ENCODE peak calls at places on chromosomes 4 and X, in five cellular contexts. Q is mucosa of descending colon, E is GM23338, G is uterus, A is colonic mucosa. Y is an unnamed sample.

GRCh38 chrX:10106801-10107200 is 50.0 kb upstream of the CLCN4 start:
- DNase-seq in Q (no peak), E (no peak), G (no peak), A (no peak), Y (no peak)

GRCh38 chr4:164997324-164997723 is 19.9 kb upstream of the TRIM61 start:
- DNase-seq in Q (peak; percentile 41), E (peak; percentile 15), G (no peak), A (peak; percentile 18), Y (no peak)

GRCh38 chrX:74449937-74450330 is 28.6 kb downstream of the SLC16A2 start:
- DNase-seq in Q (no peak), E (no peak), G (no peak), A (no peak), Y (no peak)

GRCh38 chr4:76457885-76458284 is 22.9 kb downstream of the SHROOM3 start:
- DNase-seq in Q (no peak), E (no peak), G (no peak), A (no peak), Y (no peak)

GRCh38 chr4:82284475-82284857 is 89.3 kb downstream of the HNRNPD start:
- DNase-seq in Q (no peak), E (peak; percentile 72), G (no peak), A (no peak), Y (no peak)

GRCh38 chrX:46209768-46210167 is 335.5 kb downstream of the ZNF674 start:
- DNase-seq in Q (no peak), E (no peak), G (no peak), A (no peak), Y (no peak)

GRCh38 chr4:127993150-127993549 is 27.9 kb downstream of the ABHD18 start:
- DNase-seq in Q (no peak), E (no peak), G (no peak), A (no peak), Y (no peak)

GRCh38 chr4:47837582-47838294 is at the start of gene CORIN:
- DNase-seq in Q (peak; percentile 22), E (peak; percentile 70), G (no peak), A (peak; percentile 33), Y (no peak)

GRCh38 chr4:6473264-6474052 is 1.0 kb upstream of the PPP2R2C start:
- DNase-seq in Q (no peak), E (peak; percentile 6), G (no peak), A (peak; percentile 12), Y (no peak)

GRCh38 chr4:95108883-95109421 is 351.2 kb downstream of the BMPR1B start:
- DNase-seq in Q (no peak), E (no peak), G (no peak), A (no peak), Y (no peak)

GRCh38 chr4:143294310-143294709 is 42.4 kb upstream of the GAB1 start:
- DNase-seq in Q (peak; percentile 75), E (no peak), G (peak; percentile 87), A (peak; percentile 78), Y (peak; percentile 84)

GRCh38 chr4:88391703-88392102 is 13.1 kb downstream of the HERC6 start:
- DNase-seq in Q (no peak), E (no peak), G (no peak), A (no peak), Y (no peak)

GRCh38 chr4:88390128-88390527 is 11.5 kb downstream of the HERC6 start:
- DNase-seq in Q (no peak), E (no peak), G (no peak), A (no peak), Y (no peak)
- H3K36me3 ChIP-seq in Q (no peaks in the 10 kb centered on the region), E (no peaks in the 10 kb centered on the region), G (no peaks in the 10 kb centered on the region), A (no peaks in the 10 kb centered on the region), Y (peaks cover 40% of the 10 kb centered on the region)

GRCh38 chr4:1972414-1972813 is 36.4 kb downstream of the NELFA start:
- DNase-seq in Q (no peak), E (no peak), G (no peak), A (no peak), Y (no peak)
- H3K36me3 ChIP-seq in Q (no peaks in the 10 kb centered on the region), E (peaks cover 8% of the 10 kb centered on the region), G (no peaks in the 10 kb centered on the region), A (peaks cover 8% of the 10 kb centered on the region), Y (peaks cover 89% of the 10 kb centered on the region)

DNA sequence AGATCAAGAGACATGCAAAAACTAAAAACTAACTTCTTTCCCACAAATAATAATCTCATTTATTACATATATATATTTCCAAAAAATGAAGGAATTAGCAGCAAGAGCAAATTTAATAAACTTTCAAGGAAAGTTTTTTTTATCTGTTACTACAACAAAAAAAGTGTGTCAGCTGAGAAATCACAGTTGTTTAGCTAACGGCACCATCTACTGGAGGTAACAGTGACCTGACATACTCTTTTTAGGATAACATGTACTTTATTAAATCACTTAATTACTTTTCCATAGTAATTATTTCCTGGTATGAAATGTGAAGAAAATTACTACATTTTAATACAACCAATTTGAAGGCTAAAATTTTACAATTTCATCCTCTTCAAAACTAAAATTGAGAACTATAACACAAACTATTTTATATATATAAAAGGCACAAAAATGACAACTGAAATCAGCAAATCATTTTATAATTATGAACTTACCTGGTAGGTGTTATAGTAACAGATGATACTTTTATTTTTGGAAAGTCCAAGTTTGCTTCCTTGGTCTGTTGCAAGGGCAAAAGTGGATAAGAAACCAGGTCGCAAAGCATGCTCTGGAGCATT is 9.1 kb downstream of the LAMTOR3 start:
- DNase-seq in Q (peak; percentile 22), E (peak; percentile 59), G (no peak), A (no peak), Y (no peak)
- H3K36me3 ChIP-seq in Q (no peaks in the 10 kb centered on the region), E (no peaks in the 10 kb centered on the region), G (no peaks in the 10 kb centered on the region), A (no peaks in the 10 kb centered on the region), Y (peaks cover 57% of the 10 kb centered on the region)

DNA sequence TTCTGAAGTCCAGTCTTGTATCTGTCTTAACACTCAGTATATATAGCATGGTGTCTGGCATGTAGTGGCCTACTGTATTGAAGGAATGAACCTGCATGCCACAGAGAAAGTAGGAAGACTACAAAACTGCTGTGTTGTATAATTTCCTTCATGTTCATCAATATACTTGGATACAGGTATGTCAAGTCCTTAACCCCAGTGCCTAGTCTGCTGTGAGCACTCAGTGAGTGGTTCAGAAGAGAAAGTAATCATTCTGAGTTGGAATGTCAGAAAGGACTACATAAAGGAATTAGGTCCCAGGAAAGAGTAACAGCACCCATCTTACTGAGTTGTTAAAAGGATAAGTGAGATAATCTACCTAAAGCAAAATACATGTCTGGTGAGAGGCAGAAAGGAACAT is 32.0 kb downstream of the ABCE1 start:
- DNase-seq in Q (no peak), E (no peak), G (no peak), A (no peak), Y (no peak)
- H3K36me3 ChIP-seq in Q (no peaks in the 10 kb centered on the region), E (peaks cover 28% of the 10 kb centered on the region), G (no peaks in the 10 kb centered on the region), A (peaks cover 5% of the 10 kb centered on the region), Y (peaks cover 29% of the 10 kb centered on the region)

DNA sequence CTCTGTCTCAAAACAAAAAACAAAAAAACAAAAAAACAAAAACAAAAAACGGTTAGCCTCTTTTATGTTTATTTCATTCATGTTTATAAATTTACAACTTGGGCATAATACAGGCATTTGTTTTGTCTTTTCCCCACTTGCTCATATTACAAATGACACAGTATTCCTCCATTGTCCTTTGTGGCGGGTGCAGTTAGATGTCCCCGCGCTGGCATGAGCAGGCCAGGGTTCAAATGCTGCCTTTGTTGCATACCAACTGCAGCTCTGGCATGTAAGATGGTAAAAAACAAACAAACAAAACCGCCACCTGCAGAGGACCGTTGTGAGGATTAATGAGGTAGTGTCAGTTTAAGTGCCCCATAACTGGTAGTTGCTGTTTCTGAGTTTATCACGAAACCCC is 16.1 kb upstream of the HPF1 start:
- DNase-seq in Q (no peak), E (no peak), G (no peak), A (no peak), Y (no peak)
- H3K36me3 ChIP-seq in Q (no peaks in the 10 kb centered on the region), E (no peaks in the 10 kb centered on the region), G (no peaks in the 10 kb centered on the region), A (no peaks in the 10 kb centered on the region), Y (no peaks in the 10 kb centered on the region)

GRCh38 chrX:1389181-1389992 is 2.5 kb downstream of the SLC25A6 start:
- DNase-seq in Q (no peak), E (no peak), G (peak; percentile 5), A (no peak), Y (peak; percentile 24)

GRCh38 chrX:1389993-1390285 is 2.0 kb downstream of the SLC25A6 start:
- DNase-seq in Q (no peak), E (no peak), G (no peak), A (no peak), Y (no peak)

GRCh38 chrX:1387141-1387776 is 4.7 kb downstream of the SLC25A6 start:
- DNase-seq in Q (no peak), E (no peak), G (no peak), A (no peak), Y (no peak)

GRCh38 chrX:1386338-1387127 is 5.4 kb downstream of the SLC25A6 start:
- DNase-seq in Q (peak; percentile 10), E (no peak), G (no peak), A (no peak), Y (peak; percentile 19)

GRCh38 chrX:1388651-1389050 is 3.3 kb downstream of the SLC25A6 start:
- DNase-seq in Q (no peak), E (no peak), G (no peak), A (no peak), Y (peak; percentile 15)
- H3K36me3 ChIP-seq in Q (peaks cover 16% of the 10 kb centered on the region), E (peaks cover 45% of the 10 kb centered on the region), G (no peaks in the 10 kb centered on the region), A (peaks cover 30% of the 10 kb centered on the region), Y (peaks cover 73% of the 10 kb centered on the region)

DNA sequence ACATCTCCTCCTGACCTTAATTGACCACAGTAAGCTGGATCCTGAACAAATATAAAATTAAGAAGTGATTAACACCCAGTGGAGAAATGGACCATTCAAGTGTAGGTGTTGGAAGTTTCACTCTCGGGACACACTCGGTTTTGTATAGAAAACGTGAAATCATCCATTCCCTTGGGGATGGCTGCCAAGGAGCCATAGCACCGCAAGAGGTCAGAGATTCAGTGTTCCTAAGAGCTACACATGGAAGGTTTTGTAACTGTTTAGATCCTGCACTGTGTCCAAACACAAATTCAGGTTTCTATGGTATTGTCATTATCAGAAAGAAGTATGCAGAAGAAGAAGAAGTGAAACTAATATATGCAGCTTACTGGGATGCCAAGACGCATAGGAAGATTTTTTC is 281.0 kb downstream of the LDB2 start:
- DNase-seq in Q (no peak), E (no peak), G (peak; percentile 51), A (no peak), Y (no peak)
- H3K36me3 ChIP-seq in Q (no peaks in the 10 kb centered on the region), E (no peaks in the 10 kb centered on the region), G (no peaks in the 10 kb centered on the region), A (no peaks in the 10 kb centered on the region), Y (no peaks in the 10 kb centered on the region)